ENCODE peak calls at places on chromosomes 2 and 18, in four cellular contexts. One of them, this sample, is unnamed.
A peak's percentile ranks its signal among the peaks of the same experiment; 100 is the strongest.

GRCh38 chr2:69298862-69299261 is 88.2 kb downstream of the GFPT1 start:
- DNase-seq in WERI-Rb-1: no peak
- DNase-seq in fibroblast of lung: peak; percentile 48
- DNase-seq in thoracic aorta: no peak
- DNase-seq in this sample: no peak

GRCh38 chr2:10813085-10813748 is 632 bp upstream of the PDIA6 start:
- DNase-seq in WERI-Rb-1: no peak
- DNase-seq in fibroblast of lung: no peak
- DNase-seq in thoracic aorta: no peak
- DNase-seq in this sample: no peak

GRCh38 chr2:37585982-37586621 is 85.3 kb downstream of the CDC42EP3 start:
- DNase-seq in WERI-Rb-1: no peak
- DNase-seq in fibroblast of lung: peak; percentile 86
- DNase-seq in thoracic aorta: peak; percentile 19
- DNase-seq in this sample: peak; percentile 82

GRCh38 chr2:113806217-113806913 is 49.9 kb upstream of the SLC35F5 start:
- DNase-seq in WERI-Rb-1: no peak
- DNase-seq in fibroblast of lung: no peak
- DNase-seq in thoracic aorta: no peak
- DNase-seq in this sample: no peak

GRCh38 chr18:48167901-48168300 is 237.4 kb upstream of the SMAD2 start:
- DNase-seq in WERI-Rb-1: no peak
- DNase-seq in fibroblast of lung: no peak
- DNase-seq in thoracic aorta: no peak
- DNase-seq in this sample: peak; percentile 59

GRCh38 chr2:237472187-237472712 is 14.8 kb upstream of the MLPH start:
- DNase-seq in WERI-Rb-1: no peak
- DNase-seq in fibroblast of lung: no peak
- DNase-seq in thoracic aorta: no peak
- DNase-seq in this sample: no peak

GRCh38 chr2:236600892-236601291 is 31.3 kb downstream of the ACKR3 start:
- DNase-seq in WERI-Rb-1: no peak
- DNase-seq in fibroblast of lung: no peak
- DNase-seq in thoracic aorta: no peak
- DNase-seq in this sample: no peak

GRCh38 chr18:9811978-9812377 is 73.8 kb upstream of the TXNDC2 start:
- DNase-seq in WERI-Rb-1: no peak
- DNase-seq in fibroblast of lung: no peak
- DNase-seq in thoracic aorta: no peak
- DNase-seq in this sample: no peak

GRCh38 chr2:200757414-200757813 is 54.3 kb upstream of the BZW1 start:
- DNase-seq in WERI-Rb-1: no peak
- DNase-seq in fibroblast of lung: no peak
- DNase-seq in thoracic aorta: no peak
- DNase-seq in this sample: no peak

DNA sequence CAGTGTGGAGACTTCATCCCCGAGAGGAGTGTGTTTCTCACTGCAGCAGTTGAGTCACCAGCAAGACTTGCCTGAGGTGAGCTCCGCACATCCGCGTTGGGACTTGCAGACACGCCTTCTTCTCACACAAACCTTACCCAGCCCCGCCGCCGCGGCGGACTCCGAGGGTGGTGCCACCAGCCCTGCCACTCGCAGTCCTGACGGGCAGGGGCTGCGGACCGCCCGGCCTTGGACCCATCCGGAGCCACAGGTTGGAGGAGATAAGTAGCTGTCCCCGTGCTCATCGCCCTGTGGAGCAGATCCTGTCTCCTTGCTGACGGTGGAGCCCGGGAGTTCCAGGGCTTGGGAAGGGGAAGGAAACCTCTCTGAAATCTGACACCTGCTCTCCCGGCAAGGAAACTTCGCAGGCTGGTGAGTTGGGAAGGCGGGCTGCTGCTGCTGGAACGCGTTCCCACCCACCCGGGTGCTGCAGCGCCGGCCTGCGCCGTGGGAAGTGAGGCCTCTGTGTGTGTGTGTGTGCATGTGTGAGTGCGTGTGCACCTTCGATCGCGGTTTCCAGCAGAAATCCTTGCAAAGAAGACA is at the start of gene RAB27B:
- DNase-seq in WERI-Rb-1: peak; percentile 19
- DNase-seq in fibroblast of lung: peak; percentile 80
- DNase-seq in thoracic aorta: no peak
- DNase-seq in this sample: peak; percentile 92
- TF ChIP-seq CTCF in WERI-Rb-1: no peak
- TF ChIP-seq CTCF in fibroblast of lung: no peak
- TF ChIP-seq CTCF in thoracic aorta: no peak
- TF ChIP-seq CTCF in this sample: no peak

GRCh38 chr2:33024758-33025157 is 78.0 kb downstream of the LTBP1 start:
- DNase-seq in WERI-Rb-1: no peak
- DNase-seq in fibroblast of lung: no peak
- DNase-seq in thoracic aorta: no peak
- DNase-seq in this sample: no peak
- H3K36me3 ChIP-seq in WERI-Rb-1: no peaks in the 10 kb centered on the region
- H3K36me3 ChIP-seq in fibroblast of lung: no peaks in the 10 kb centered on the region
- H3K36me3 ChIP-seq in thoracic aorta: no peaks in the 10 kb centered on the region
- H3K36me3 ChIP-seq in this sample: no peaks in the 10 kb centered on the region

DNA sequence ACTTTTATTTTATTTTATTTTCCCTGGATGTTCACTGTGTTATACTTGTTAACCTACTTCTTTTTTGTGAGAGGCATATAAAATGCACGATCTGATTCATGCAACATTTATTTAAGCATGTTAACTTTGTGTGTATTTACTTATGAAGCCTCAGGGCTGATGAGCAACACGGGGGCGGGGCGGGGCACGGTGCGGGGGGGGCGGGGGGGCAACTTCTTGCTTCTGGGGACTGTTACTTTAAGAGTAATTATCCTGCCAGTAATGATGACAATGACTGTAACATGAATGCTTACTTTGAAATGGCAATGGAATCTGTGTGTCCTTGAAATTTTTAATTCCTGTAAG is 118.4 kb downstream of the AQP4 start:
- DNase-seq in WERI-Rb-1: no peak
- DNase-seq in fibroblast of lung: peak; percentile 1
- DNase-seq in thoracic aorta: no peak
- DNase-seq in this sample: no peak
- H3K27ac ChIP-seq in WERI-Rb-1: no peak overlapping the region
- H3K27ac ChIP-seq in fibroblast of lung: no peak overlapping the region
- H3K27ac ChIP-seq in thoracic aorta: no peak overlapping the region
- H3K27ac ChIP-seq in this sample: no peak overlapping the region

GRCh38 chr18:24734058-24734457 is 273.6 kb downstream of the HRH4 start:
- DNase-seq in WERI-Rb-1: peak; percentile 64
- DNase-seq in fibroblast of lung: peak; percentile 16
- DNase-seq in thoracic aorta: no peak
- DNase-seq in this sample: no peak
- TF ChIP-seq CTCF in WERI-Rb-1: peak; percentile 73
- TF ChIP-seq CTCF in fibroblast of lung: peak; percentile 14
- TF ChIP-seq CTCF in thoracic aorta: no peak
- TF ChIP-seq CTCF in this sample: peak; percentile 37

GRCh38 chr2:54620948-54621347 is 102.5 kb upstream of the EML6 start:
- DNase-seq in WERI-Rb-1: no peak
- DNase-seq in fibroblast of lung: no peak
- DNase-seq in thoracic aorta: no peak
- DNase-seq in this sample: no peak
- H3K36me3 ChIP-seq in WERI-Rb-1: peaks cover 99% of the 10 kb centered on the region
- H3K36me3 ChIP-seq in fibroblast of lung: peaks cover 26% of the 10 kb centered on the region
- H3K36me3 ChIP-seq in thoracic aorta: peaks cover 28% of the 10 kb centered on the region
- H3K36me3 ChIP-seq in this sample: peaks cover 77% of the 10 kb centered on the region

DNA sequence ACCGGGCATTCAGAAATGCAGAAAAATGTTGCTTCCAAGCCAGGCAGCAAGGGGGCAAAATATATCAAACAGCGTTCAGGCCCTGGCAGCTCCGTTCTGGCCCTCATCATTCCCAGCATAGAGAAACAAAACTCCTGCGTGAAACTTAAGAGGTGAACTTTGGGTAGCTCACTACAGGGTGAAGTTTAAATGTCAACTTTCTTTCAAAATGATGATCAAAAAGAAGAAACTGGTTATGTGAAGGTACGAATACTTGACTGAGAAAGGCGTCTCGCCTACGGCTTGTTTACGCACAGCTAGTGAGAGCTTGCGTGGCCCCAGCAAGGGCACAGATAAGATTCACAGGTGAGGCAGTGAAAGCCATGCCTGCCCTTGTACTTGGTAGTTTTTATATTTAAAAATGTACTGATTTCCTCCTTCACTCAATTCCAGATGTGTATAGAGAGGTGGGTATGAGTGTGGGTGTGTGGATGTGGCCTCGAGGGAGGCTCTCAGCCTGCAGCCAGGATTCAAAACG is 127.5 kb downstream of the NFATC1 start:
- DNase-seq in WERI-Rb-1: no peak
- DNase-seq in fibroblast of lung: no peak
- DNase-seq in thoracic aorta: no peak
- DNase-seq in this sample: peak; percentile 46
- H3K27ac ChIP-seq in WERI-Rb-1: no peak overlapping the region
- H3K27ac ChIP-seq in fibroblast of lung: no peak overlapping the region
- H3K27ac ChIP-seq in thoracic aorta: no peak overlapping the region
- H3K27ac ChIP-seq in this sample: no peak overlapping the region

GRCh38 chr2:134137182-134137595 is 116.7 kb upstream of the MGAT5 start:
- DNase-seq in WERI-Rb-1: no peak
- DNase-seq in fibroblast of lung: peak; percentile 40
- DNase-seq in thoracic aorta: no peak
- DNase-seq in this sample: no peak
- TF ChIP-seq CTCF in WERI-Rb-1: no peak
- TF ChIP-seq CTCF in fibroblast of lung: no peak
- TF ChIP-seq CTCF in thoracic aorta: no peak
- TF ChIP-seq CTCF in this sample: no peak